ENCODE peak calls at places on chromosomes 1 and 21, in nine cellular contexts. G, C, L, A, T, H, J, Z and D are unnamed samples.

GRCh38 chr1:21302747-21303715 is 12.8 kb upstream of the ECE1 start:
- DNase-seq in G (no peak), C (peak), L (no peak), A (no peak), T (peak), H (no peak), J (no peak), Z (no peak), D (peak)

GRCh38 chr1:107110346-107110745 is 30.5 kb upstream of the NTNG1 start:
- DNase-seq in G (no peak), C (peak), L (no peak), A (no peak), T (no peak), H (no peak), J (no peak), Z (no peak), D (no peak)

GRCh38 chr1:56644064-56644940 is 812 bp upstream of the PRKAA2 start:
- DNase-seq in G (peak), C (no peak), L (no peak), A (no peak), T (peak), H (peak), J (no peak), Z (no peak), D (peak)

GRCh38 chr1:232902766-232903357 is 47.5 kb upstream of the NTPCR start:
- DNase-seq in G (no peak), C (no peak), L (no peak), A (no peak), T (peak), H (no peak), J (no peak), Z (no peak), D (peak)

GRCh38 chr1:47432071-47433036 is 5.5 kb upstream of the FOXD2 start:
- DNase-seq in G (peak), C (peak), L (peak), A (peak), T (peak), H (peak), J (peak), Z (peak), D (peak)

GRCh38 chr1:55428944-55429931 is 214.1 kb upstream of the USP24 start:
- DNase-seq in G (peak), C (peak), L (peak), A (no peak), T (peak), H (no peak), J (peak), Z (peak), D (no peak)

GRCh38 chr1:6987940-6988339 is 202.7 kb downstream of the CAMTA1 start:
- DNase-seq in G (no peak), C (no peak), L (no peak), A (no peak), T (no peak), H (no peak), J (no peak), Z (no peak), D (no peak)

GRCh38 chr1:145690587-145691558 is 16.3 kb downstream of the PDZK1 start:
- DNase-seq in G (no peak), C (peak), L (no peak), A (no peak), T (peak), H (no peak), J (no peak), Z (peak), D (no peak)

GRCh38 chr1:33575324-33575879 is 103.0 kb downstream of the ZSCAN20 start:
- DNase-seq in G (no peak), C (no peak), L (no peak), A (no peak), T (no peak), H (peak), J (no peak), Z (no peak), D (no peak)

GRCh38 chr1:41652346-41653124 is 168.1 kb upstream of the EDN2 start:
- DNase-seq in G (no peak), C (no peak), L (no peak), A (no peak), T (no peak), H (no peak), J (no peak), Z (no peak), D (no peak)

GRCh38 chr1:2208309-2209239 is 14.0 kb upstream of the FAAP20 start:
- DNase-seq in G (peak), C (peak), L (peak), A (no peak), T (peak), H (no peak), J (no peak), Z (peak), D (peak)

GRCh38 chr1:2405588-2406295 is 6.6 kb downstream of the PEX10 start:
- DNase-seq in G (peak), C (no peak), L (no peak), A (no peak), T (no peak), H (no peak), J (no peak), Z (no peak), D (no peak)

GRCh38 chr1:169925505-169926482 is 32.1 kb upstream of the SCYL3 start:
- DNase-seq in G (no peak), C (peak), L (no peak), A (no peak), T (no peak), H (peak), J (no peak), Z (no peak), D (no peak)

GRCh38 chr1:12230549-12231275 is 882 bp downstream of the VPS13D start:
- DNase-seq in G (peak), C (peak), L (no peak), A (peak), T (peak), H (peak), J (no peak), Z (peak), D (peak)

GRCh38 chr1:66298427-66298826 is 235.5 kb upstream of the SGIP1 start:
- DNase-seq in G (peak), C (no peak), L (no peak), A (no peak), T (no peak), H (no peak), J (no peak), Z (no peak), D (peak)

GRCh38 chr1:66300280-66300973 is 233.5 kb upstream of the SGIP1 start:
- DNase-seq in G (no peak), C (peak), L (no peak), A (no peak), T (no peak), H (no peak), J (no peak), Z (no peak), D (no peak)

GRCh38 chr1:66302810-66303209 is 231.1 kb upstream of the SGIP1 start:
- DNase-seq in G (no peak), C (peak), L (no peak), A (no peak), T (no peak), H (no peak), J (no peak), Z (no peak), D (no peak)

GRCh38 chr1:66302184-66302742 is 231.7 kb upstream of the SGIP1 start:
- DNase-seq in G (no peak), C (no peak), L (no peak), A (no peak), T (no peak), H (no peak), J (no peak), Z (no peak), D (no peak)

GRCh38 chr1:66300986-66301451 is 232.9 kb upstream of the SGIP1 start:
- DNase-seq in G (no peak), C (peak), L (no peak), A (no peak), T (no peak), H (no peak), J (no peak), Z (no peak), D (no peak)
- H3K4me3 ChIP-seq in G (peak), C (peak), L (no peak), A (no peak), T (no peak), H (no peak), J (peak), Z (no peak), D (no peak)

DNA sequence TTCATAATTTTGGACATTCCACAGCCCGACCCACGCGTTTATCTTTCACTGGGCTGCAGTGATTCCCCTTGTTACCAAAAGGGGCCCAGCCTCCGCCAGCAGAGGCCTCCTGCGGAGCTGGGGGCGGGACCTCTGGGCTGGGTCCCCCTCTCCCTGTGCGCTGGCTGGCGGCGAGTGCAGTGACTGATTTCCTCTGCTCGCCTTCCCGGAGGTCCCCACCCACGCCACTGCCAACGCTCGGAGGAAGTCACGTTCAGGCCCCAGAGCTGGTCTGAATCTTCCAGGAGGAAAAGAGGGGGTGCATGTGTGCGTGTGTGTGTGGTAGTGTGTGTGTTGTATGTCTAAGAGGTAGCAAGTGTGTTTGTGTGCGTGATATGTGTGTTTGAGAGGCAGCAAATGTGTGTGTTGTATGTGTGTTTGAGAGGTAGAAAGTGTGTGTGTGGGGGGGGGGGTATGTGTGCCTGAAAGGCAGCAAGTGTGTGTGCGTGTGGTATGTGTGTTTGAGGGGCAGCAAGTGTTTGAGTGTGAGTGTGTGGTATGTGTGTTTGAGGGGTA is 35.0 kb upstream of the JAK1 start:
- DNase-seq in G (peak), C (peak), L (no peak), A (no peak), T (peak), H (peak), J (peak), Z (peak), D (peak)
- H3K4me3 ChIP-seq in G (peak), C (peak), L (no peak), A (no peak), T (no peak), H (no peak), J (peak), Z (no peak), D (no peak)

DNA sequence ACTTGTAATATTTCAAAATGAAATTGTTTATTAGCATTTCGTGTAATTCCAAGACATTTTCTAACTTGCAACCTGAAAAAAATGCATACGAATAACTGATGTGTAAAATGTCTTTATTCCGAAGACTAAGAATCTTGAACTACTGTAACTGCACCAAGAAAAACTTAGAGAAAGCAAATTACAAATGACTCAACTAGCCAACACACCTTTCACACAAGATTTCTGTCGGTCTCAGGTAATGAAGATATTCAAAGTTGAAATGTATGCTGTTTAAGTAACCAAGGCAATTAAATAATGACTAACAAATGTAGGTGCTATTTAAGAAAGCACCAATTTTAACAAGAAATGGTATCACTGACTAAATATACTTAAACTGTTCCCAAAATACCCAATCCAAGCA is 2.1 kb downstream of the CLSTN1 start:
- DNase-seq in G (no peak), C (no peak), L (no peak), A (no peak), T (no peak), H (no peak), J (no peak), Z (no peak), D (no peak)
- H3K4me3 ChIP-seq in G (no peak), C (no peak), L (no peak), A (peak), T (no peak), H (no peak), J (no peak), Z (no peak), D (no peak)

GRCh38 chr1:30758785-30759380 is 1.3 kb upstream of the LAPTM5 start:
- DNase-seq in G (no peak), C (peak), L (no peak), A (peak), T (no peak), H (no peak), J (no peak), Z (no peak), D (no peak)
- H3K4me3 ChIP-seq in G (no peak), C (no peak), L (no peak), A (no peak), T (no peak), H (no peak), J (no peak), Z (no peak), D (no peak)

DNA sequence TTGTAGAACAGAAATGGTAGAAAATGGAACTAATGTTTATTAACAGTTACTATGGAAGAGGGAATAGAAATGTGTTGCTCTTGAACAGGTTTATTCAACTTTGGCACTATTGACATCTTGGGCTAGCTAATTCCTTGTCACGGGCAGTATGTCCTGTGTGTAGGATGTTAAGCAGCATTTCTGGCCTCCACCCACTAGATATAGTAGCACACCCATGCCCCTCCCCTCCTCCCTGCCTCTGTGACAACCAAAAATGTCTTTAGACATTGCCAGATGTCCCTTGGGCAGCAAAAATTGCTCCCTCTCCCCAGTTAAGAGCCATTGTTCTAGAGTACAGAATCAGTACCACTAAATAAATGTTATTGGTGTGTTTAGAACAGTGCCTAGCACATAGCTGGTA is 91.4 kb upstream of the TPTE start:
- DNase-seq in G (no peak), C (no peak), L (no peak), A (no peak), T (no peak), H (no peak), J (no peak), Z (no peak), D (no peak)
- H3K4me3 ChIP-seq in G (no peak), C (no peak), L (no peak), A (no peak), T (no peak), H (no peak), J (no peak), Z (no peak), D (no peak)

DNA sequence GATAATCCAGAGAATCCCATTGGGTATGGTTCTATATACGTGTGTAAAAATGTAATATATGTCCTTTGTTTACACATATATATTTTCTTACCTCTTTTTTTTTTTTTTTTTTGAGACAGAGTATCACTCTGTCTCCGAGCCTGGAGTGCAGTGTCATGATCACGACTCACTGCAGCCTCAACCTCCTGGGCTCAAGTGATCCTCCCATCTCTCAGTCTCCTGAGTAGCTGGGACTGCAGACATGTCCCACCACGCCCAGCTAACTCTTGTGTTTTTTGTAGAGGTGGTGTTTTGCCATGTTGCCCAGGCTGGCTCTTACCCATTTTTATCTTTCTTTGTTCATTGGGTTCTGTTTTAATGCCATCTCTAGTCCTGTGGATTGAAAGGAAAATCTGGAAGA is 59.5 kb downstream of the ZBTB17 start:
- DNase-seq in G (no peak), C (peak), L (no peak), A (no peak), T (no peak), H (no peak), J (no peak), Z (no peak), D (no peak)
- H3K4me3 ChIP-seq in G (no peak), C (no peak), L (no peak), A (no peak), T (no peak), H (no peak), J (no peak), Z (no peak), D (no peak)